ENCODE peak calls at places on chromosomes 6 and 20, in six cellular contexts. G is A549, C is GM12878, L is transverse colon, R is SK-N-SH, H is ovary. F is an unnamed sample.

GRCh38 chr6:50185006-50185405 is 135.3 kb upstream of the DEFB112 start:
- DNase-seq in G (no peak), C (no peak), L (no peak), R (peak; percentile 12), H (no peak), F (no peak)

GRCh38 chr6:3380344-3381232 is 76.3 kb downstream of the SLC22A23 start:
- DNase-seq in G (no peak), C (no peak), L (no peak), R (no peak), H (no peak), F (no peak)

GRCh38 chr20:53943522-53944291 is 126.7 kb downstream of the BCAS1 start:
- DNase-seq in G (peak; percentile 55), C (no peak), L (no peak), R (peak; percentile 68), H (no peak), F (peak; percentile 51)

GRCh38 chr6:10598084-10598960 is 77.2 kb downstream of the GCNT2 start:
- DNase-seq in G (no peak), C (no peak), L (no peak), R (peak; percentile 46), H (no peak), F (no peak)

GRCh38 chr20:22678678-22679077 is 94.3 kb upstream of the FOXA2 start:
- DNase-seq in G (no peak), C (no peak), L (no peak), R (no peak), H (no peak), F (no peak)

GRCh38 chr20:47125553-47126373 is 230.7 kb downstream of the ZMYND8 start:
- DNase-seq in G (no peak), C (no peak), L (no peak), R (no peak), H (no peak), F (no peak)

GRCh38 chr6:157135691-157136090 is 187.6 kb downstream of the TMEM242 start:
- DNase-seq in G (no peak), C (no peak), L (no peak), R (no peak), H (no peak), F (no peak)

GRCh38 chr6:19410477-19410876 is 426.7 kb upstream of the ID4 start:
- DNase-seq in G (no peak), C (no peak), L (no peak), R (no peak), H (no peak), F (no peak)

GRCh38 chr6:139296927-139297326 is 5.1 kb upstream of the TXLNB start:
- DNase-seq in G (no peak), C (no peak), L (no peak), R (no peak), H (no peak), F (no peak)

GRCh38 chr20:21291026-21291425 is 12.1 kb upstream of the XRN2 start:
- DNase-seq in G (no peak), C (no peak), L (no peak), R (no peak), H (no peak), F (no peak)

GRCh38 chr20:840503-840857 is 7.0 kb downstream of the FAM110A start:
- DNase-seq in G (no peak), C (no peak), L (no peak), R (no peak), H (no peak), F (no peak)

GRCh38 chr20:7196481-7196880 is 429.0 kb downstream of the BMP2 start:
- DNase-seq in G (no peak), C (no peak), L (no peak), R (no peak), H (no peak), F (no peak)

GRCh38 chr6:112432853-112433252 is 85.7 kb downstream of the RFPL4B start:
- DNase-seq in G (no peak), C (no peak), L (no peak), R (no peak), H (no peak), F (no peak)

GRCh38 chr20:46200582-46201570 is 82.8 kb downstream of the CD40 start:
- DNase-seq in G (no peak), C (no peak), L (no peak), R (no peak), H (peak; percentile 39), F (no peak)

GRCh38 chr6:135423649-135424128 is 73.9 kb downstream of the AHI1 start:
- DNase-seq in G (peak; percentile 8), C (peak; percentile 16), L (no peak), R (peak; percentile 18), H (no peak), F (peak; percentile 29)

GRCh38 chr6:1486387-1486786 is 97.0 kb downstream of the FOXF2 start:
- DNase-seq in G (no peak), C (no peak), L (no peak), R (no peak), H (no peak), F (no peak)

GRCh38 chr20:35304956-35305355 is 12.7 kb upstream of the FAM83C start:
- DNase-seq in G (no peak), C (no peak), L (no peak), R (no peak), H (no peak), F (no peak)

GRCh38 chr6:11711994-11712698 is 66.5 kb downstream of the ADTRP start:
- DNase-seq in G (no peak), C (no peak), L (no peak), R (no peak), H (no peak), F (no peak)

GRCh38 chr6:113599444-113599843 is 257.7 kb upstream of the MARCKS start:
- DNase-seq in G (no peak), C (no peak), L (no peak), R (no peak), H (no peak), F (no peak)

GRCh38 chr6:93581371-93581770 is 162.0 kb upstream of the EPHA7 start:
- DNase-seq in G (no peak), C (no peak), L (no peak), R (no peak), H (no peak), F (no peak)

GRCh38 chr6:102398788-102399390 is 1005.4 kb downstream of the GRIK2 start:
- DNase-seq in G (no peak), C (no peak), L (no peak), R (no peak), H (no peak), F (no peak)

GRCh38 chr6:166955865-166956443 is 396 bp downstream of the RNASET2 start:
- DNase-seq in G (peak; percentile 6), C (no peak), L (no peak), R (no peak), H (no peak), F (no peak)

GRCh38 chr6:140744648-140745320 is 1370.3 kb upstream of the CITED2 start:
- DNase-seq in G (no peak), C (no peak), L (no peak), R (no peak), H (no peak), F (peak; percentile 3)

GRCh38 chr6:53710788-53711187 is 45.2 kb upstream of the KLHL31 start:
- DNase-seq in G (no peak), C (no peak), L (no peak), R (no peak), H (no peak), F (no peak)

GRCh38 chr6:134077301-134077700 is 24.9 kb upstream of the SLC2A12 start:
- DNase-seq in G (no peak), C (no peak), L (no peak), R (no peak), H (no peak), F (no peak)

GRCh38 chr6:146984251-146984924 is 219.8 kb upstream of the STXBP5 start:
- DNase-seq in G (no peak), C (no peak), L (no peak), R (no peak), H (no peak), F (no peak)
- TF ChIP-seq EP300 in G (no peak), C (no peak), L (no peak), R (no peak), H (no peak), F (no peak)

DNA sequence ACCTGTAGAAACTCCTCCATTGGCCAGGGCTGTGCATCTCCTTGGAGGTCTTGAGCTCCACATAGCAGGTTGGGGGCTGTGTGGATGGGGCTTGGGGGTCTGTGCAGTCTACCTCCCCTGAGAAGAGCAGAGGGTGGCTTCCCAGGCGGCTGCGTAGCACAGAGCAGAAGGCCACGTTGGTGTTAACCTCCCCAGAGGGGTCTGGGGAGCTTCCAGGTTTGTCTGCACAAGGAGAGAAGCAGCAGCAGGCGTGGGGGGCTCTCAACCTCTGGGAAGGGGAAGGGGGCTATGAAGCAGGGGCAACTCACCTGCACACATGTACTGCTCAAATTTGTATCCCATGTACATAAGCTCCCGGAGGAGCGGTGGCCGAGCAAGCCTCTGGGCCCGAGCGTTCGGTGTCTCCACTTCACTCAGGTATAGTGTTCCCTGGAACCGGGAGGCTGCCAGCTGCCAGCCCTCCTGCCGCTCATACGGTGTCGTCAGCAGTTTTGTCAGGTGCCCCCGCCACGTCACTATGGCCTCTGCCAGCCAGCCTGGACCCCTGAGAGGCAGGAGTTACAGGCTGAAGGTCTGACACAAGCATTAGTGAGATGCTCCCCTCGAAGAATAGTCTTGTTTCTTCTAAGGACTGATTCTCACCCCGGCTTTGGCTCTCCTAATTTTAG is 1.2 kb downstream of the DXO start:
- DNase-seq in G (no peak), C (no peak), L (peak; percentile 27), R (peak; percentile 44), H (no peak), F (no peak)
- H3K27ac ChIP-seq in G (peak overlapping the region; percentile 89), C (peak overlapping the region; percentile 99), L (peak overlapping the region; percentile 96), R (peak overlapping the region; percentile 95), H (peak overlapping the region; percentile 97), F (peak overlapping the region; percentile 84)

DNA sequence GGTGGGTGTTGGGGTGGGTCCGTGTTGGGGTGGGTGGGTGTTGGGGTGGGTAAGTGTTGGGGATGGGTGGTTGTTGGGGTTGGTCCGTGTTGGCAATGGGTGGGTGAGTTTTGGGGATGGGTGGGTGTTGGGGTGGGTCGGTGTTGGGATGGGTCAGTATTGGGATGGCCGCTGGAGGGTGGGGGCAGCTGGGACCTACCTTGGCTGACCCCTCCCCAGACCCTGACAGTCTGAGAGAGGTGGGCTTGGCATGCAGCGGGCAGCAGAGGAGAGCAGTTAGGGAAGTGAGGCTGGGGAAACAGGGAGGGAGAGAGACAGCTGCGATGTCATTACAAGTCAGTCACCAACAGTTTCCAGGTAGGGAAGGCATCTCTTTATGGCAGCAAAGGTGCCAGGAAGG is 23.1 kb upstream of the GATA5 start:
- DNase-seq in G (no peak), C (no peak), L (no peak), R (no peak), H (no peak), F (no peak)
- TF ChIP-seq EP300 in G (no peak), C (no peak), L (no peak), R (no peak), H (no peak), F (no peak)

DNA sequence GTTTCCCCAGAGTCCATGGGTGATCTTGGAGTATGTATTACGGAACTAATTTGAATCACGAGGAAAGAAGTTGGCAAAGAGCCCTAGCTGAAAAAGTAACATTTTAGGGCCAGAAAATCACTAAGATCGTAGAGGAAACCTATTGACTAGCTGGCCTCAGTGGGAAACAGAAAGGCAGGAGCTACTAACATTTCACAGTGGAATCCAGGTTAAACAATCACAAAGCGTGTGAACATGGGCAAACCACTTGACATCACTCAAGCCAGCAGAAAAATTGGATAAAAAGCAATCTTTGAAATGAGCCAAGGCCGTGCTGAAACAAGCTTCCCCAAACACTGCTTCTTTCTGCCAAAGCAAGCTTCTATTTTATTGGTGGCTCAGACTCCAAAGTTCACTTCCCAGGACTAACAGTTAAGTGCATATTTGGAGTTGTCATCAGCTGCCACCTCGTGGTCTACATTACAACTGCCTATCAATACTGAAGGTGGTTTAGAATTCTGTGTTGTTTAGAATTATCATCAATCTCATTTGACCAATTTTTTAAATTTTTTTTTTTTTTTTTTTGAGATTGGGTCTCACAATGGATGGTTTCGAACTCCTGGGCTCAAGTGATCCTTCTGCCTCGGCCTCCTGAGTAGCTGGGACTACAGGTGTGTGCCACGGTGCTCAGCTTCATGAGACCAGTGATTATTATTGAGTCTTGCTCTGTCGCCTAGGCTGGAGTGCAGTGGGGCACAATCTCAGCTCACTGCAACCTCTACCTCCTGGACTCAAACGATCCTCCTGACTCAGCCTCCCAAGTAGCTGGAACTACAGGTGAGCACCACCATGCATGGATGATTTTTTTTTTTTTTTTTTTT is 10.6 kb downstream of the RPS10 start:
- DNase-seq in G (no peak), C (no peak), L (peak; percentile 62), R (peak; percentile 47), H (peak; percentile 50), F (peak; percentile 50)
- H3K27ac ChIP-seq in G (no peak overlapping the region), C (no peak overlapping the region), L (peak overlapping the region; percentile 75), R (no peak overlapping the region), H (peak overlapping the region; percentile 53), F (no peak overlapping the region)

F was measured in K562.